ENCODE peak calls at places on chromosomes 16 and 17, in five cellular contexts. L is left ventricle myocardium inferior, Q is adrenal gland, J is SK-N-SH, K is GM12878. N is an unnamed sample. For H3K4me1, the result is how much of the 10 kb centered on the place peaks cover.

GRCh38 chr16:84947022-84947421 is 64.3 kb downstream of the ZDHHC7 start:
- DNase-seq in K (no peak), Q (peak), J (no peak), L (no peak), N (no peak)

GRCh38 chr17:68095205-68095811 is 59.8 kb downstream of the KPNA2 start:
- DNase-seq in J (no peak), L (no peak), Q (no peak), K (no peak), N (no peak)

GRCh38 chr16:7021653-7022275 is 310.9 kb upstream of the RBFOX1 start:
- DNase-seq in J (no peak), L (no peak), K (no peak), Q (no peak), N (no peak)

GRCh38 chr17:49843774-49844350 is 4.0 kb downstream of the TAC4 start:
- DNase-seq in K (no peak), Q (no peak), L (no peak), J (no peak), N (no peak)

GRCh38 chr17:12316021-12316420 is 295.3 kb downstream of the MAP2K4 start:
- DNase-seq in J (no peak), K (no peak), L (no peak), Q (no peak), N (no peak)

GRCh38 chr16:87210949-87211348 is 106.2 kb downstream of the C16orf95 start:
- DNase-seq in J (no peak), Q (no peak), L (no peak), K (no peak), N (no peak)

GRCh38 chr17:36846410-36847292 is 90.6 kb upstream of the LHX1 start:
- DNase-seq in L (no peak), K (no peak), J (no peak), Q (no peak), N (no peak)

GRCh38 chr17:4559851-4560820 is at the start of gene GGT6:
- DNase-seq in J (no peak), Q (peak), K (no peak), L (no peak), N (no peak)

GRCh38 chr16:89031715-89032659 is 55.0 kb upstream of the CBFA2T3 start:
- DNase-seq in J (no peak), K (peak), Q (peak), L (peak), N (peak)

GRCh38 chr17:33205552-33205951 is 87.5 kb downstream of the ASIC2 start:
- DNase-seq in Q (no peak), L (no peak), J (no peak), K (no peak), N (no peak)

GRCh38 chr17:47967607-47968252 is 3.2 kb upstream of the CDK5RAP3 start:
- DNase-seq in Q (no peak), K (no peak), J (no peak), L (no peak), N (no peak)

GRCh38 chr17:82917656-82918345 is 78.0 kb upstream of the ZNF750 start:
- DNase-seq in K (no peak), Q (peak), L (no peak), J (peak), N (no peak)

GRCh38 chr17:17398188-17398927 is 78.4 kb upstream of the MED9 start:
- DNase-seq in J (no peak), Q (no peak), K (no peak), L (peak), N (peak)

GRCh38 chr16:46986896-46987295 is 13.4 kb upstream of the DNAJA2 start:
- DNase-seq in K (no peak), J (peak), Q (no peak), L (no peak), N (no peak)

GRCh38 chr17:79019631-79020584 is 4.1 kb upstream of the C1QTNF1 start:
- DNase-seq in Q (peak), K (no peak), L (peak), J (peak), N (peak)

GRCh38 chr16:78127130-78127529 is 27.7 kb downstream of the WWOX start:
- DNase-seq in Q (no peak), L (no peak), J (no peak), K (no peak), N (no peak)

GRCh38 chr16:3576211-3576610 is 992 bp downstream of the NLRC3 start:
- DNase-seq in K (no peak), L (no peak), J (no peak), Q (no peak), N (no peak)

GRCh38 chr16:882256-882655 is 81.7 kb upstream of the GNG13 start:
- DNase-seq in Q (no peak), K (no peak), L (no peak), J (no peak), N (no peak)

GRCh38 chr17:78391843-78392242 is 13.4 kb downstream of the PGS1 start:
- DNase-seq in Q (no peak), L (no peak), J (no peak), K (no peak), N (no peak)

GRCh38 chr17:35596530-35597233 is 9.6 kb downstream of the AP2B1 start:
- DNase-seq in K (no peak), Q (no peak), J (peak), L (no peak), N (no peak)

GRCh38 chr16:50550035-50550434 is 1.8 kb downstream of the NKD1 start:
- DNase-seq in L (no peak), Q (no peak), K (no peak), J (no peak), N (no peak)

GRCh38 chr17:70394430-70394829 is 225.1 kb downstream of the KCNJ2 start:
- DNase-seq in J (peak), Q (no peak), L (no peak), K (no peak), N (no peak)

GRCh38 chr16:15996432-15997109 is 47.2 kb downstream of the ABCC1 start:
- DNase-seq in L (no peak), Q (peak), K (no peak), J (peak), N (peak)

GRCh38 chr16:9050102-9050830 is 41.2 kb upstream of the HAPSTR1 start:
- DNase-seq in Q (no peak), K (no peak), L (no peak), J (peak), N (no peak)

GRCh38 chr17:76968707-76969597 is 100.7 kb downstream of the MGAT5B start:
- DNase-seq in Q (peak), J (peak), L (no peak), K (no peak), N (no peak)

GRCh38 chr16:2199621-2200139 is 3.3 kb upstream of the CASKIN1 start:
- DNase-seq in J (no peak), K (no peak), L (no peak), Q (no peak), N (no peak)

GRCh38 chr17:35780876-35781409 is 14.5 kb downstream of the MMP28 start:
- DNase-seq in K (no peak), J (no peak), Q (no peak), L (no peak), N (no peak)

GRCh38 chr16:50671644-50672260 is 9.4 kb downstream of the SNX20 start:
- DNase-seq in L (no peak), K (no peak), Q (peak), J (peak), N (no peak)

GRCh38 chr16:14374451-14375131 is 255.5 kb downstream of the PARN start:
- DNase-seq in K (no peak), Q (no peak), J (no peak), L (no peak), N (no peak)

GRCh38 chr16:19316846-19317245 is 31.3 kb downstream of the CLEC19A start:
- DNase-seq in L (no peak), J (no peak), K (no peak), Q (no peak), N (no peak)

GRCh38 chr16:84042879-84043485 is 387 bp upstream of the SLC38A8 start:
- DNase-seq in L (no peak), Q (no peak), K (no peak), J (no peak), N (no peak)

GRCh38 chr17:37054894-37055293 is 106.1 kb downstream of the AATF start:
- DNase-seq in Q (no peak), J (no peak), L (no peak), K (no peak), N (no peak)

GRCh38 chr16:66972983-66973382 is 11.9 kb downstream of the CES3 start:
- DNase-seq in L (no peak), J (no peak), K (no peak), Q (no peak), N (no peak)

GRCh38 chr16:72715267-72715666 is 332.7 kb downstream of the ZFHX3 start:
- DNase-seq in L (no peak), Q (no peak), J (no peak), K (no peak), N (no peak)

GRCh38 chr17:34151081-34151480 is 104.0 kb upstream of the CCL2 start:
- DNase-seq in K (no peak), Q (no peak), L (no peak), J (no peak), N (no peak)

GRCh38 chr17:19448341-19449268 is 37.6 kb downstream of the RNF112 start:
- DNase-seq in J (peak), K (no peak), Q (peak), L (no peak), N (no peak)

GRCh38 chr16:78684040-78684611 is 584.7 kb downstream of the WWOX start:
- DNase-seq in L (peak), K (no peak), Q (peak), J (no peak), N (peak)

GRCh38 chr17:2398655-2399571 is 1.9 kb downstream of the MNT start:
- DNase-seq in Q (peak), L (peak), J (peak), K (no peak), N (peak)

DNA sequence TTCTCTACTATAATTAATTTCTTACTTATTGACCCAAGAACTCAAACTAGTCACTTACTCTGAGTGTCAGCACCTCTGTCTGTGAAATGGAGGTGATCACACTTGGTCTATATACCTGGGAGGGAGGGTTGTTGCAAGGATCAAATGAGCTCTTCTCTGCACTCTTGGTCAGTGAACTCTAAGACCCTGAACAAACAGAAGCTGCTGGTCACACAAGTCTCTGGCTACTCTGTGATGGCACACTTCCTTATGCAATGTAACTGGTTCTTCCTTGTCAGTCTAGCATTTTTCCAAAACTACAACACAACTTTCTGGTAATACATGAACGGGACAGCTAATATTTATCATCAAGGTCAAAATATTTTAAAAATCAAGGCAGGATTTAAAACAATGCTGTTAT is 40.7 kb downstream of the GNA13 start:
- DNase-seq in L (no peak), J (no peak), K (no peak), Q (no peak), N (no peak)
- H3K4me1 ChIP-seq in L (half or more), J (under half), K (under half), Q (under half), N (under half)

DNA sequence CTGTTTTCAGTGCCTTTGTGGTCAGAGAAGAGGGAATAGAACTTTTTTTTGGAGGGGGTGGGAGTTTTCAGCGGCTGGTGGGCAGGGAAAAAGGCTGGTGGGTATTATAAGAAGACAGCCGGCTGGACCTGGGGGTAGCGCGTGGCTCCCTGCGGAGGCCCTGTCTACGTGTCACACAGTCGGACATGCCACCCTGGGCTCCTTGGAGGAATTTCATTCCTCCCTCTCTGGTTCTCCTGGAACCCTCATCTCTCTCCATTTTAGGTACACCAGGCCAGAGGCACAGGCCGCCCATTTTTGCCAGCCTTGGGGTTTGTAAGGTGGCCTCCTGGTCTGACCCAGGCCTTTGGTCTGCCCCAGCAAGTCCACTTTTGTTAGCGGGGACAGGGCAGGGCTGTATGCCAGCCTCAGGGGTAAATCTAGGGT is 908 bp downstream of the FKBP10 start:
- DNase-seq in J (peak), Q (no peak), L (no peak), K (no peak), N (no peak)
- H3K27ac ChIP-seq in J (peak), Q (no peak), L (no peak), K (no peak), N (no peak)

GRCh38 chr17:39699818-39700147 is at the start of gene ERBB2:
- DNase-seq in K (no peak), Q (no peak), L (peak), J (no peak), N (peak)
- H3K4me1 ChIP-seq in K (under half), Q (under half), L (half or more), J (under half), N (under half)

GRCh38 chr17:55773671-55774070 is 22.8 kb downstream of the PCTP start:
- DNase-seq in Q (no peak), J (no peak), L (no peak), K (no peak), N (no peak)
- H3K27ac ChIP-seq in Q (no peak), J (no peak), L (no peak), K (no peak), N (no peak)

N was measured in heart right ventricle.